ENCODE peak calls at places on chromosomes 6 and 20, in six cellular contexts. One of them, this sample, is unnamed.

GRCh38 chr6:112253505-112253841 is 894 bp downstream of the LAMA4 start:
- DNase-seq in tibial artery: no peak
- DNase-seq in colonic mucosa: no peak
- DNase-seq in effector memory CD4-positive, alpha-beta T cell: no peak
- DNase-seq in fibroblast of lung: no peak
- DNase-seq in adrenal gland: no peak
- DNase-seq in this sample: no peak

GRCh38 chr6:28489366-28490190 is 26.0 kb downstream of the GPX6 start:
- DNase-seq in tibial artery: no peak
- DNase-seq in colonic mucosa: peak; percentile 57
- DNase-seq in effector memory CD4-positive, alpha-beta T cell: no peak
- DNase-seq in fibroblast of lung: peak; percentile 80
- DNase-seq in adrenal gland: peak; percentile 22
- DNase-seq in this sample: no peak

GRCh38 chr6:40626886-40627285 is 39.7 kb upstream of the LRFN2 start:
- DNase-seq in tibial artery: no peak
- DNase-seq in colonic mucosa: no peak
- DNase-seq in effector memory CD4-positive, alpha-beta T cell: no peak
- DNase-seq in fibroblast of lung: no peak
- DNase-seq in adrenal gland: no peak
- DNase-seq in this sample: no peak

GRCh38 chr6:20351529-20351928 is 50.1 kb upstream of the E2F3 start:
- DNase-seq in tibial artery: no peak
- DNase-seq in colonic mucosa: no peak
- DNase-seq in effector memory CD4-positive, alpha-beta T cell: no peak
- DNase-seq in fibroblast of lung: no peak
- DNase-seq in adrenal gland: no peak
- DNase-seq in this sample: no peak

GRCh38 chr6:35400901-35401311 is 51.2 kb upstream of the FANCE start:
- DNase-seq in tibial artery: no peak
- DNase-seq in colonic mucosa: no peak
- DNase-seq in effector memory CD4-positive, alpha-beta T cell: no peak
- DNase-seq in fibroblast of lung: peak; percentile 40
- DNase-seq in adrenal gland: no peak
- DNase-seq in this sample: no peak

GRCh38 chr20:59835057-59835447 is 98.4 kb downstream of the SYCP2 start:
- DNase-seq in tibial artery: no peak
- DNase-seq in colonic mucosa: no peak
- DNase-seq in effector memory CD4-positive, alpha-beta T cell: no peak
- DNase-seq in fibroblast of lung: peak; percentile 13
- DNase-seq in adrenal gland: no peak
- DNase-seq in this sample: no peak

GRCh38 chr6:135054238-135054574 is 416 bp downstream of the HBS1L start:
- DNase-seq in tibial artery: no peak
- DNase-seq in colonic mucosa: no peak
- DNase-seq in effector memory CD4-positive, alpha-beta T cell: no peak
- DNase-seq in fibroblast of lung: peak; percentile 22
- DNase-seq in adrenal gland: no peak
- DNase-seq in this sample: no peak

GRCh38 chr6:169494038-169494437 is 207.8 kb downstream of the WDR27 start:
- DNase-seq in tibial artery: no peak
- DNase-seq in colonic mucosa: no peak
- DNase-seq in effector memory CD4-positive, alpha-beta T cell: no peak
- DNase-seq in fibroblast of lung: no peak
- DNase-seq in adrenal gland: no peak
- DNase-seq in this sample: no peak

GRCh38 chr6:30219244-30219643 is 6.0 kb upstream of the TRIM26 start:
- DNase-seq in tibial artery: no peak
- DNase-seq in colonic mucosa: peak; percentile 72
- DNase-seq in effector memory CD4-positive, alpha-beta T cell: peak; percentile 20
- DNase-seq in fibroblast of lung: peak; percentile 32
- DNase-seq in adrenal gland: peak; percentile 50
- DNase-seq in this sample: no peak

GRCh38 chr20:58160451-58161051 is 67.9 kb downstream of the ANKRD60 start:
- DNase-seq in tibial artery: no peak
- DNase-seq in colonic mucosa: no peak
- DNase-seq in effector memory CD4-positive, alpha-beta T cell: no peak
- DNase-seq in fibroblast of lung: peak; percentile 51
- DNase-seq in adrenal gland: no peak
- DNase-seq in this sample: no peak

GRCh38 chr20:35742741-35743523 is 872 bp upstream of the RBM39 start:
- DNase-seq in tibial artery: no peak
- DNase-seq in colonic mucosa: no peak
- DNase-seq in effector memory CD4-positive, alpha-beta T cell: no peak
- DNase-seq in fibroblast of lung: peak; percentile 30
- DNase-seq in adrenal gland: no peak
- DNase-seq in this sample: no peak

GRCh38 chr20:20095114-20095872 is 43.0 kb downstream of the CFAP61 start:
- DNase-seq in tibial artery: no peak
- DNase-seq in colonic mucosa: no peak
- DNase-seq in effector memory CD4-positive, alpha-beta T cell: no peak
- DNase-seq in fibroblast of lung: no peak
- DNase-seq in adrenal gland: no peak
- DNase-seq in this sample: no peak

GRCh38 chr6:71326611-71327010 is 38.0 kb downstream of the OGFRL1 start:
- DNase-seq in tibial artery: no peak
- DNase-seq in colonic mucosa: no peak
- DNase-seq in effector memory CD4-positive, alpha-beta T cell: no peak
- DNase-seq in fibroblast of lung: no peak
- DNase-seq in adrenal gland: no peak
- DNase-seq in this sample: no peak

GRCh38 chr20:63700199-63701050 is 4.0 kb downstream of the TNFRSF6B start:
- DNase-seq in tibial artery: peak; percentile 64
- DNase-seq in colonic mucosa: no peak
- DNase-seq in effector memory CD4-positive, alpha-beta T cell: no peak
- DNase-seq in fibroblast of lung: no peak
- DNase-seq in adrenal gland: peak; percentile 23
- DNase-seq in this sample: peak; percentile 62

GRCh38 chr6:146767632-146768031 is 168.9 kb downstream of the ADGB start:
- DNase-seq in tibial artery: no peak
- DNase-seq in colonic mucosa: no peak
- DNase-seq in effector memory CD4-positive, alpha-beta T cell: no peak
- DNase-seq in fibroblast of lung: no peak
- DNase-seq in adrenal gland: no peak
- DNase-seq in this sample: no peak

DNA sequence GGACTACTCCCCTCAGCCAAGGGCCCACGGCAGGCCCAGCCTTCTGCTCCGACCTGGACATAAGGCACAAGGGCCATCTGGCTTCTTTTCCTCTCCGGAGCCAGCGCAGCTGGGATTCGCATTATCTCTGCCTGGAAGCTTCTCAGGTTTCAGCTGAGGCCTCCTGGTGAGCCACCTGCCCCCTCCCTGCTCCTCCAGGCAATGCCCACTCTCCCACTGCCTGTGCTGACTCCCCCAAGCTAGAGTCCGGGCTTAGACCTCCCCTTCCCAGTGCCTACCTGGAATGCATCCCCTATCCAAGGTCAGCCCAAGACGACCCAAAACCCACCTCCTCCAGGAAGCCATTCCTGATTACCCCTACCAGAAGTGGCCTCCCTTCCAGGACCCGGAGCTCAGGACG is 60.7 kb downstream of the EZR start:
- DNase-seq in tibial artery: no peak
- DNase-seq in colonic mucosa: no peak
- DNase-seq in effector memory CD4-positive, alpha-beta T cell: no peak
- DNase-seq in fibroblast of lung: peak; percentile 18
- DNase-seq in adrenal gland: no peak
- DNase-seq in this sample: no peak
- H3K4me1 ChIP-seq in tibial artery: no peaks in the 10 kb centered on the region
- H3K4me1 ChIP-seq in colonic mucosa: no peaks in the 10 kb centered on the region
- H3K4me1 ChIP-seq in effector memory CD4-positive, alpha-beta T cell: no peaks in the 10 kb centered on the region
- H3K4me1 ChIP-seq in fibroblast of lung: no peaks in the 10 kb centered on the region
- H3K4me1 ChIP-seq in adrenal gland: peaks cover 6% of the 10 kb centered on the region
- H3K4me1 ChIP-seq in this sample: peaks cover 6% of the 10 kb centered on the region

DNA sequence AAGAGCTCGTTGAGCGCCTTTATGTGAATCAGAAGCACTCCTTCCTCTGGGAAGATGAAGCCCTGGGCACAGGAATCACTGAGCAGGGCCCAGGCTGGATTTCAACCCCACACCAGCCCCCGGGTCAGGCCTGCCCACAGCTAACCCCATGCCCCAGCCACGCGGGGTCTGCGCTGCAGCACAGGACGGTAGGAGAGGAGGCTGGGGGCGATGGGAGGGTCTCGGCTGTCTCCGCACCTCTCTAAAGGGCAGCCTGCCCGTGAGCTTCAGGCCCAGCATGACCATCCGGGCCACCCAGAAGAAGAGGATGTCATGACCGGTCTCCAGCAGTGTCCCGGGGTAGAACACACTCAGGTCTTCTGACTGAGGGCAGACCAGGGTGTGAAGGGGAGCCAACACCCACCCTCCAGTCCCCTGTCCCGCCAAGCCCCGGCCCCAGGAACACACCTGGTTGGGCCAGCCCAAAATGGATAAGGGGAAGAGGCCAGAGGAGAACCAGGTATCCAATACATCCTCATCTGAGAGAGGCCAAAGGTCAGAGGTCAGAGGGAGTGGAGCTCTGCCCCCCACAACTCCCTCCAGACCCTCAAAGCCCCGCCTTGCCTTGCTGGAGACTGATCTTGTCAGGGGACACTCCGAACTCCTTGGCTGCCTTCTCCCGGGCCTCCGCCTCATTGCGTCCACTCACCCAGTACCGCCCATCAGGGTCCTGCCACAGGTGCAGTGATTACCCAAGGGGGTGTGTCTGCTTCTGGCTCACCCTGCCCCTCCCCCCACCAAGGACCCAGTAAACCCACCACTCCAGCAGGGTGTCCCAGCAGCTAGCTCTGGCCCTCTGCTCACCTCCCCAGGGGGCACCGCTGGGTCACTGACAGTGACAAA is 4.4 kb upstream of the VWA7 start:
- DNase-seq in tibial artery: no peak
- DNase-seq in colonic mucosa: no peak
- DNase-seq in effector memory CD4-positive, alpha-beta T cell: no peak
- DNase-seq in fibroblast of lung: no peak
- DNase-seq in adrenal gland: no peak
- DNase-seq in this sample: no peak
- H3K36me3 ChIP-seq in tibial artery: peaks cover 52% of the 10 kb centered on the region
- H3K36me3 ChIP-seq in colonic mucosa: no peaks in the 10 kb centered on the region
- H3K36me3 ChIP-seq in effector memory CD4-positive, alpha-beta T cell: peaks cover 61% of the 10 kb centered on the region
- H3K36me3 ChIP-seq in fibroblast of lung: peaks cover 27% of the 10 kb centered on the region
- H3K36me3 ChIP-seq in adrenal gland: no peaks in the 10 kb centered on the region
- H3K36me3 ChIP-seq in this sample: peaks cover 76% of the 10 kb centered on the region

DNA sequence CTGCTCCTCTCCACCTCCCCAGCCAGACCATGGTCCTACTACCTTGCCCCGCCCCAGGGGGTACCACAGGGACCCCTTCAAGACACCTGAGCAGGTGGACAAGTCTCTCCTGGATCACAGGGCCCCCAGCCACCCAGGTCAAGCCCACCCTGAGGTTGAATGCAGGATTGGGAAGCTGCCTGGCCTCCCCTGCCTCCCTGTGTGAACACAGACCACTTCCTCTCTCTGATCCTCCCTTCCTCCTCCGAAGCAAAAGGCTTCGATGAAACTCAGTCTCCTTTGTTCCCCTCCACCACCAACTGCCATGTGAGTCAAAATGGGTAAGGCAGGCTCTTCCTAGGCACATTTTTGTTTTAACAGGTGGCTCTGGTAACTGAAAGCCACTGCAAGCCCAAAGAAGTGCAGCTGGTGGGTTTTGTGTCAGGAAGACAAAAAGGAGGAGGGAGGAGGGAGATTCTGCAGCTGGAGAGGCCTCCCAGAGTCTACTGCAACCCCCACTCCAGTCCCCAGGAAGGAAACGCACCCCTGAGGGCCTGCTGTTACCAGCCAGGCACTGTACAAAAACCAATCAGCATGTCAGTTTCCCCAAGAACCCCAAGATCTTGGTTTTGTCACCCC is 5.4 kb downstream of the ADA start:
- DNase-seq in tibial artery: no peak
- DNase-seq in colonic mucosa: no peak
- DNase-seq in effector memory CD4-positive, alpha-beta T cell: no peak
- DNase-seq in fibroblast of lung: peak; percentile 71
- DNase-seq in adrenal gland: no peak
- DNase-seq in this sample: no peak
- H3K27ac ChIP-seq in tibial artery: no peak overlapping the region
- H3K27ac ChIP-seq in colonic mucosa: peak overlapping the region; percentile 51
- H3K27ac ChIP-seq in effector memory CD4-positive, alpha-beta T cell: peak overlapping the region; percentile 61
- H3K27ac ChIP-seq in fibroblast of lung: no peak overlapping the region
- H3K27ac ChIP-seq in adrenal gland: no peak overlapping the region
- H3K27ac ChIP-seq in this sample: no peak overlapping the region

DNA sequence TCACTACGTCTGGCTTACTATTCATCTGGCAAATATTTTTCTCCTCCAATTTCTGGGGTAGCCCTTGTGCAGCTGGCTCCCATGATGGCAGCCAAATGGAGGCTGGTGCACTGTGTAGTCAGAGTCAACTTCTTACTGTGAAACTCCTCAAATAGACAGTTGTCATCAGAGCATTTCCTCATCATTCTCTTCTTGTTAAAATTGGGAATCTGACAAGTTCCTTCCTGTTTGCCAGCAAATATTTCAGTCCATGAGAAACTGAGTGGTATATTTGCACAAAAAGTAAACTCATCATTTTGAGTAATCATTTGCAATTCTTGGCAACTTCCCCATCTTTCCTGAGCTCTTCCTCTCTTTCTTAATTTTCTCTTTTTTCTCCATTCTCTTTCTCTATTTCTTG is 394.9 kb upstream of the RGS17 start:
- DNase-seq in tibial artery: no peak
- DNase-seq in colonic mucosa: no peak
- DNase-seq in effector memory CD4-positive, alpha-beta T cell: no peak
- DNase-seq in fibroblast of lung: no peak
- DNase-seq in adrenal gland: no peak
- DNase-seq in this sample: no peak
- H3K4me1 ChIP-seq in tibial artery: no peaks in the 10 kb centered on the region
- H3K4me1 ChIP-seq in colonic mucosa: no peaks in the 10 kb centered on the region
- H3K4me1 ChIP-seq in effector memory CD4-positive, alpha-beta T cell: no peaks in the 10 kb centered on the region
- H3K4me1 ChIP-seq in fibroblast of lung: no peaks in the 10 kb centered on the region
- H3K4me1 ChIP-seq in adrenal gland: no peaks in the 10 kb centered on the region
- H3K4me1 ChIP-seq in this sample: no peaks in the 10 kb centered on the region

GRCh38 chr6:106670236-106670635 is 40.9 kb downstream of the QRSL1 start:
- DNase-seq in tibial artery: no peak
- DNase-seq in colonic mucosa: no peak
- DNase-seq in effector memory CD4-positive, alpha-beta T cell: no peak
- DNase-seq in fibroblast of lung: no peak
- DNase-seq in adrenal gland: no peak
- DNase-seq in this sample: no peak

GRCh38 chr6:106662458-106662857 is 33.1 kb downstream of the QRSL1 start:
- DNase-seq in tibial artery: no peak
- DNase-seq in colonic mucosa: no peak
- DNase-seq in effector memory CD4-positive, alpha-beta T cell: no peak
- DNase-seq in fibroblast of lung: no peak
- DNase-seq in adrenal gland: no peak
- DNase-seq in this sample: no peak

GRCh38 chr6:106671651-106672050 is 42.3 kb downstream of the QRSL1 start:
- DNase-seq in tibial artery: no peak
- DNase-seq in colonic mucosa: no peak
- DNase-seq in effector memory CD4-positive, alpha-beta T cell: no peak
- DNase-seq in fibroblast of lung: no peak
- DNase-seq in adrenal gland: no peak
- DNase-seq in this sample: no peak

GRCh38 chr6:106667022-106667402 is 37.6 kb downstream of the QRSL1 start:
- DNase-seq in tibial artery: no peak
- DNase-seq in colonic mucosa: no peak
- DNase-seq in effector memory CD4-positive, alpha-beta T cell: no peak
- DNase-seq in fibroblast of lung: no peak
- DNase-seq in adrenal gland: no peak
- DNase-seq in this sample: no peak

GRCh38 chr6:106666290-106667021 is 37.1 kb downstream of the QRSL1 start:
- DNase-seq in tibial artery: no peak
- DNase-seq in colonic mucosa: no peak
- DNase-seq in effector memory CD4-positive, alpha-beta T cell: no peak
- DNase-seq in fibroblast of lung: no peak
- DNase-seq in adrenal gland: no peak
- DNase-seq in this sample: no peak
- H3K36me3 ChIP-seq in tibial artery: peaks cover 20% of the 10 kb centered on the region
- H3K36me3 ChIP-seq in colonic mucosa: no peaks in the 10 kb centered on the region
- H3K36me3 ChIP-seq in effector memory CD4-positive, alpha-beta T cell: peaks cover 17% of the 10 kb centered on the region
- H3K36me3 ChIP-seq in fibroblast of lung: no peaks in the 10 kb centered on the region
- H3K36me3 ChIP-seq in adrenal gland: no peaks in the 10 kb centered on the region
- H3K36me3 ChIP-seq in this sample: peaks cover 39% of the 10 kb centered on the region

This sample was measured in suprapubic skin.